ENCODE peak calls at places on chromosomes 1 and 21, in five cellular contexts. One of them, this sample, is unnamed.
A peak's percentile ranks its signal among the peaks of the same experiment; 100 is the strongest.

GRCh38 chr1:230832466-230832865 is 35.9 kb downstream of the C1orf198 start:
- DNase-seq in heart right ventricle: no peak
- DNase-seq in sigmoid colon: no peak
- DNase-seq in CD4-positive, CD25-positive, alpha-beta regulatory T cell: no peak
- DNase-seq in stomach: no peak
- DNase-seq in this sample: no peak

GRCh38 chr1:48405940-48406339 is 66.1 kb downstream of the SPATA6 start:
- DNase-seq in heart right ventricle: no peak
- DNase-seq in sigmoid colon: no peak
- DNase-seq in CD4-positive, CD25-positive, alpha-beta regulatory T cell: no peak
- DNase-seq in stomach: no peak
- DNase-seq in this sample: no peak

GRCh38 chr1:231778009-231778719 is 151.6 kb downstream of the DISC1 start:
- DNase-seq in heart right ventricle: no peak
- DNase-seq in sigmoid colon: no peak
- DNase-seq in CD4-positive, CD25-positive, alpha-beta regulatory T cell: no peak
- DNase-seq in stomach: no peak
- DNase-seq in this sample: no peak

GRCh38 chr1:153968000-153968363 is 280 bp downstream of the CREB3L4 start:
- DNase-seq in heart right ventricle: no peak
- DNase-seq in sigmoid colon: no peak
- DNase-seq in CD4-positive, CD25-positive, alpha-beta regulatory T cell: no peak
- DNase-seq in stomach: peak; percentile 87
- DNase-seq in this sample: peak; percentile 83

GRCh38 chr1:201639826-201640225 is 100.9 kb downstream of the NAV1 start:
- DNase-seq in heart right ventricle: no peak
- DNase-seq in sigmoid colon: no peak
- DNase-seq in CD4-positive, CD25-positive, alpha-beta regulatory T cell: no peak
- DNase-seq in stomach: no peak
- DNase-seq in this sample: no peak

GRCh38 chr1:91564888-91565700 is 64.4 kb downstream of the CDC7 start:
- DNase-seq in heart right ventricle: no peak
- DNase-seq in sigmoid colon: no peak
- DNase-seq in CD4-positive, CD25-positive, alpha-beta regulatory T cell: no peak
- DNase-seq in stomach: no peak
- DNase-seq in this sample: no peak

GRCh38 chr1:234938114-234938513 is 190.5 kb downstream of the TOMM20 start:
- DNase-seq in heart right ventricle: no peak
- DNase-seq in sigmoid colon: no peak
- DNase-seq in CD4-positive, CD25-positive, alpha-beta regulatory T cell: no peak
- DNase-seq in stomach: no peak
- DNase-seq in this sample: no peak

GRCh38 chr1:152141971-152142584 is 16.9 kb downstream of the RPTN start:
- DNase-seq in heart right ventricle: peak; percentile 13
- DNase-seq in sigmoid colon: no peak
- DNase-seq in CD4-positive, CD25-positive, alpha-beta regulatory T cell: peak; percentile 36
- DNase-seq in stomach: peak; percentile 72
- DNase-seq in this sample: peak; percentile 80

GRCh38 chr1:202279806-202280205 is 61.9 kb downstream of the UBE2T start:
- DNase-seq in heart right ventricle: no peak
- DNase-seq in sigmoid colon: no peak
- DNase-seq in CD4-positive, CD25-positive, alpha-beta regulatory T cell: no peak
- DNase-seq in stomach: no peak
- DNase-seq in this sample: no peak

GRCh38 chr1:87226341-87226760 is 102.3 kb upstream of the LMO4 start:
- DNase-seq in heart right ventricle: peak; percentile 56
- DNase-seq in sigmoid colon: peak; percentile 83
- DNase-seq in CD4-positive, CD25-positive, alpha-beta regulatory T cell: no peak
- DNase-seq in stomach: peak; percentile 66
- DNase-seq in this sample: peak; percentile 59

GRCh38 chr1:245791410-245792312 is 636.9 kb downstream of the KIF26B start:
- DNase-seq in heart right ventricle: no peak
- DNase-seq in sigmoid colon: no peak
- DNase-seq in CD4-positive, CD25-positive, alpha-beta regulatory T cell: no peak
- DNase-seq in stomach: no peak
- DNase-seq in this sample: no peak

GRCh38 chr1:89286549-89287181 is 14.0 kb upstream of the GBP5 start:
- DNase-seq in heart right ventricle: no peak
- DNase-seq in sigmoid colon: no peak
- DNase-seq in CD4-positive, CD25-positive, alpha-beta regulatory T cell: peak; percentile 88
- DNase-seq in stomach: no peak
- DNase-seq in this sample: no peak

GRCh38 chr1:14944471-14944981 is 209.0 kb upstream of the TMEM51 start:
- DNase-seq in heart right ventricle: no peak
- DNase-seq in sigmoid colon: no peak
- DNase-seq in CD4-positive, CD25-positive, alpha-beta regulatory T cell: no peak
- DNase-seq in stomach: no peak
- DNase-seq in this sample: no peak

DNA sequence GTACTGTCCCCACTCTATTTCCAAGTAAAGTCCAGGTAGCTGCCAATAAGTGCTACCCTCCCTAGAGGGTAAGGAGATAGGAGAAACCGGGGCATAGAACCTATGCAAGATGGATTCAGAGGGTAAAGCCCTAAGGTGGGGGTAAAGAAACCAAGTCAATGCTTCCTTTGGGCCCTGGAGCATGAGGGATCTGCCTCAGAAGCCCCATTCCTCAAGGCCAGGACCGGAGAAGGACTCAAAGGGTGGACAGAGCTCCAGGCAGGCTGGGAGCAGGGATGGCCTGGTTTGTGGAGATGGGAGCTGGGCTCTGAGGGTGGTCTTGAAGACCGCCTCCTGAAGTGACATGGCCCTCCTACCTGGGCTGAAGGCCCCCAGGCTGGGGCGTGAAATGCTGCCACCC is 3.9 kb downstream of the EPHA2 start:
- DNase-seq in heart right ventricle: no peak
- DNase-seq in sigmoid colon: no peak
- DNase-seq in CD4-positive, CD25-positive, alpha-beta regulatory T cell: no peak
- DNase-seq in stomach: no peak
- DNase-seq in this sample: no peak
- H3K4me1 ChIP-seq in heart right ventricle: peaks cover 72% of the 10 kb centered on the region
- H3K4me1 ChIP-seq in sigmoid colon: peaks cover 28% of the 10 kb centered on the region
- H3K4me1 ChIP-seq in CD4-positive, CD25-positive, alpha-beta regulatory T cell: peaks cover 31% of the 10 kb centered on the region
- H3K4me1 ChIP-seq in stomach: peaks cover 93% of the 10 kb centered on the region
- H3K4me1 ChIP-seq in this sample: peaks cover 23% of the 10 kb centered on the region

GRCh38 chr1:8244304-8244703 is 73.6 kb upstream of the SLC45A1 start:
- DNase-seq in heart right ventricle: no peak
- DNase-seq in sigmoid colon: no peak
- DNase-seq in CD4-positive, CD25-positive, alpha-beta regulatory T cell: no peak
- DNase-seq in stomach: no peak
- DNase-seq in this sample: no peak
- H3K36me3 ChIP-seq in heart right ventricle: no peaks in the 10 kb centered on the region
- H3K36me3 ChIP-seq in sigmoid colon: no peaks in the 10 kb centered on the region
- H3K36me3 ChIP-seq in CD4-positive, CD25-positive, alpha-beta regulatory T cell: no peaks in the 10 kb centered on the region
- H3K36me3 ChIP-seq in stomach: no peaks in the 10 kb centered on the region
- H3K36me3 ChIP-seq in this sample: no peaks in the 10 kb centered on the region

GRCh38 chr1:147169840-147170674 is 2.2 kb downstream of the PRKAB2 start:
- DNase-seq in heart right ventricle: no peak
- DNase-seq in sigmoid colon: no peak
- DNase-seq in CD4-positive, CD25-positive, alpha-beta regulatory T cell: no peak
- DNase-seq in stomach: no peak
- DNase-seq in this sample: no peak
- H3K4me3 ChIP-seq in heart right ventricle: peak overlapping the region; percentile 87
- H3K4me3 ChIP-seq in sigmoid colon: no peak overlapping the region
- H3K4me3 ChIP-seq in CD4-positive, CD25-positive, alpha-beta regulatory T cell: no peak overlapping the region
- H3K4me3 ChIP-seq in stomach: peak overlapping the region; percentile 90
- H3K4me3 ChIP-seq in this sample: no peak overlapping the region

DNA sequence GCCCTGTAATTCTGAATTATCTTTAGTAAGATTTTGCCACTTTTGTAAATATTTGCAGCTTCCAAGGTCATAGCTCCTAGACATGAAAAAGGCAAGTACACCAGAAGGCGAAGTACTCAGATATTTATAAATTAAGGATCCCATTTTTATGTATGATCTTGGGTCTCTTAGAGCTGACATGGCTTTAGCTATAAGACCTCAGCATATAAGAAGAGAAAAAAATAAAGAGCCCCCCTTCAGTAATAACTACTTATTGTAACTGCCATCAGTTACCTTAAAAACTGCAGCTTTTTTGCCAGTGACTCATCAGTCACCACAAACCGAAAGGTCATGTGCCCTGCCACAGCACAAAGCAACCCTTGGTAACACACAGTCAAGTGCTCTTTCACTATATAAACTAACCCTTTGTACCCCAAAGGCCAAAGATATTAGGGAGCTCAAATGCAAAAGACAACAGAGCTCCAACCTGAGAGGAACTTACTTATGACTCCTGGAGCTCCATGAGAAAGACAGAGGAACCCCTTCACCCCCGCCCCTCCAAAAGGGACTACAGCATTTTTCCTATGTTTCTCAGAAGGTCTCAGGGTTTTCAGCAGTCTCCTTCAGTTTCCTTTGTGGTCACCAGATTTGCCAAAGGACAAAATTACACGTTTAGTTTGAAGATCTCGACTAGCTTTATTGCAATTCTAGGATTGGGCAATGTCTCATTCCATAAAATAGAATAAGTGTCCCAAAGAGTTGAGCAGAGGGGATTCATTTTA is 219.8 kb upstream of the DUSP10 start:
- DNase-seq in heart right ventricle: no peak
- DNase-seq in sigmoid colon: no peak
- DNase-seq in CD4-positive, CD25-positive, alpha-beta regulatory T cell: peak; percentile 70
- DNase-seq in stomach: no peak
- DNase-seq in this sample: no peak
- H3K4me1 ChIP-seq in heart right ventricle: no peaks in the 10 kb centered on the region
- H3K4me1 ChIP-seq in sigmoid colon: no peaks in the 10 kb centered on the region
- H3K4me1 ChIP-seq in CD4-positive, CD25-positive, alpha-beta regulatory T cell: peaks cover 5% of the 10 kb centered on the region
- H3K4me1 ChIP-seq in stomach: peaks cover 15% of the 10 kb centered on the region
- H3K4me1 ChIP-seq in this sample: peaks cover 4% of the 10 kb centered on the region

GRCh38 chr1:42214447-42214871 is 49.9 kb upstream of the GUCA2A start:
- DNase-seq in heart right ventricle: no peak
- DNase-seq in sigmoid colon: no peak
- DNase-seq in CD4-positive, CD25-positive, alpha-beta regulatory T cell: no peak
- DNase-seq in stomach: peak; percentile 40
- DNase-seq in this sample: peak; percentile 58
- H3K36me3 ChIP-seq in heart right ventricle: no peaks in the 10 kb centered on the region
- H3K36me3 ChIP-seq in sigmoid colon: no peaks in the 10 kb centered on the region
- H3K36me3 ChIP-seq in CD4-positive, CD25-positive, alpha-beta regulatory T cell: peaks cover 13% of the 10 kb centered on the region
- H3K36me3 ChIP-seq in stomach: peaks cover 4% of the 10 kb centered on the region
- H3K36me3 ChIP-seq in this sample: no peaks in the 10 kb centered on the region

GRCh38 chr21:41445465-41445862 is 19.4 kb downstream of the MX1 start:
- DNase-seq in heart right ventricle: no peak
- DNase-seq in sigmoid colon: no peak
- DNase-seq in CD4-positive, CD25-positive, alpha-beta regulatory T cell: no peak
- DNase-seq in stomach: peak; percentile 18
- DNase-seq in this sample: no peak

GRCh38 chr21:41446571-41446970 is 20.5 kb downstream of the MX1 start:
- DNase-seq in heart right ventricle: no peak
- DNase-seq in sigmoid colon: no peak
- DNase-seq in CD4-positive, CD25-positive, alpha-beta regulatory T cell: no peak
- DNase-seq in stomach: no peak
- DNase-seq in this sample: no peak

GRCh38 chr21:41449613-41450012 is 23.6 kb downstream of the MX1 start:
- DNase-seq in heart right ventricle: no peak
- DNase-seq in sigmoid colon: no peak
- DNase-seq in CD4-positive, CD25-positive, alpha-beta regulatory T cell: no peak
- DNase-seq in stomach: peak; percentile 0
- DNase-seq in this sample: no peak

GRCh38 chr21:41444703-41445464 is 18.8 kb downstream of the MX1 start:
- DNase-seq in heart right ventricle: no peak
- DNase-seq in sigmoid colon: no peak
- DNase-seq in CD4-positive, CD25-positive, alpha-beta regulatory T cell: no peak
- DNase-seq in stomach: peak; percentile 5
- DNase-seq in this sample: no peak

GRCh38 chr21:41447356-41447755 is 21.3 kb downstream of the MX1 start:
- DNase-seq in heart right ventricle: no peak
- DNase-seq in sigmoid colon: peak; percentile 11
- DNase-seq in CD4-positive, CD25-positive, alpha-beta regulatory T cell: no peak
- DNase-seq in stomach: no peak
- DNase-seq in this sample: no peak
- H3K4me3 ChIP-seq in heart right ventricle: no peak overlapping the region
- H3K4me3 ChIP-seq in sigmoid colon: no peak overlapping the region
- H3K4me3 ChIP-seq in CD4-positive, CD25-positive, alpha-beta regulatory T cell: no peak overlapping the region
- H3K4me3 ChIP-seq in stomach: no peak overlapping the region
- H3K4me3 ChIP-seq in this sample: no peak overlapping the region

GRCh38 chr1:165063181-165063955 is 293.1 kb downstream of the LMX1A start:
- DNase-seq in heart right ventricle: no peak
- DNase-seq in sigmoid colon: peak; percentile 83
- DNase-seq in CD4-positive, CD25-positive, alpha-beta regulatory T cell: no peak
- DNase-seq in stomach: no peak
- DNase-seq in this sample: no peak

GRCh38 chr1:165070675-165071074 is 285.8 kb downstream of the LMX1A start:
- DNase-seq in heart right ventricle: no peak
- DNase-seq in sigmoid colon: no peak
- DNase-seq in CD4-positive, CD25-positive, alpha-beta regulatory T cell: no peak
- DNase-seq in stomach: no peak
- DNase-seq in this sample: no peak

GRCh38 chr1:165068716-165069115 is 287.8 kb downstream of the LMX1A start:
- DNase-seq in heart right ventricle: no peak
- DNase-seq in sigmoid colon: no peak
- DNase-seq in CD4-positive, CD25-positive, alpha-beta regulatory T cell: no peak
- DNase-seq in stomach: no peak
- DNase-seq in this sample: no peak

GRCh38 chr1:165069829-165070228 is 286.7 kb downstream of the LMX1A start:
- DNase-seq in heart right ventricle: no peak
- DNase-seq in sigmoid colon: no peak
- DNase-seq in CD4-positive, CD25-positive, alpha-beta regulatory T cell: no peak
- DNase-seq in stomach: no peak
- DNase-seq in this sample: no peak

GRCh38 chr1:165067829-165068228 is 288.7 kb downstream of the LMX1A start:
- DNase-seq in heart right ventricle: no peak
- DNase-seq in sigmoid colon: no peak
- DNase-seq in CD4-positive, CD25-positive, alpha-beta regulatory T cell: no peak
- DNase-seq in stomach: no peak
- DNase-seq in this sample: no peak
- H3K4me1 ChIP-seq in heart right ventricle: no peaks in the 10 kb centered on the region
- H3K4me1 ChIP-seq in sigmoid colon: peaks cover 17% of the 10 kb centered on the region
- H3K4me1 ChIP-seq in CD4-positive, CD25-positive, alpha-beta regulatory T cell: no peaks in the 10 kb centered on the region
- H3K4me1 ChIP-seq in stomach: peaks cover 12% of the 10 kb centered on the region
- H3K4me1 ChIP-seq in this sample: no peaks in the 10 kb centered on the region

This sample was measured in mucosa of descending colon.